ENCODE peak calls at places on chromosomes 5 and 9, in five cellular contexts. F is heart right ventricle; O is CD8-positive, alpha-beta memory T cell; P is stomach; Q is psoas muscle. J is an unnamed sample.

GRCh38 chr5:43416233-43416987 is 4.2 kb upstream of the CCL28 start:
- DNase-seq in P (no peak), O (no peak), F (no peak), Q (no peak), J (no peak)

GRCh38 chr9:81092057-81092456 is 597.3 kb downstream of the TLE1 start:
- DNase-seq in Q (no peak), O (no peak), P (no peak), F (no peak), J (no peak)

GRCh38 chr9:7879551-7880245 is 80.1 kb upstream of the DMAC1 start:
- DNase-seq in O (no peak), P (no peak), F (no peak), Q (no peak), J (no peak)

GRCh38 chr5:56523779-56524178 is 290.6 kb upstream of the ANKRD55 start:
- DNase-seq in P (no peak), Q (no peak), F (peak), O (no peak), J (no peak)

GRCh38 chr5:56598941-56599340 is 216.4 kb upstream of the MAP3K1 start:
- DNase-seq in O (no peak), Q (no peak), F (no peak), P (no peak), J (no peak)

GRCh38 chr5:179608131-179608581 is 15.3 kb downstream of the HNRNPH1 start:
- DNase-seq in F (no peak), Q (no peak), O (peak), P (no peak), J (no peak)

GRCh38 chr5:124936626-124936933 is 190.1 kb upstream of the ZNF608 start:
- DNase-seq in P (no peak), O (no peak), F (no peak), Q (no peak), J (no peak)

GRCh38 chr9:98329904-98330303 is 74.5 kb upstream of the TBC1D2 start:
- DNase-seq in P (no peak), O (no peak), F (no peak), Q (no peak), J (no peak)

GRCh38 chr5:5165541-5166002 is 25.4 kb downstream of the ADAMTS16 start:
- DNase-seq in Q (no peak), O (no peak), P (no peak), F (no peak), J (no peak)

GRCh38 chr5:82661933-82662332 is 383.8 kb upstream of the RPS23 start:
- DNase-seq in O (no peak), Q (no peak), F (no peak), P (no peak), J (no peak)

DNA sequence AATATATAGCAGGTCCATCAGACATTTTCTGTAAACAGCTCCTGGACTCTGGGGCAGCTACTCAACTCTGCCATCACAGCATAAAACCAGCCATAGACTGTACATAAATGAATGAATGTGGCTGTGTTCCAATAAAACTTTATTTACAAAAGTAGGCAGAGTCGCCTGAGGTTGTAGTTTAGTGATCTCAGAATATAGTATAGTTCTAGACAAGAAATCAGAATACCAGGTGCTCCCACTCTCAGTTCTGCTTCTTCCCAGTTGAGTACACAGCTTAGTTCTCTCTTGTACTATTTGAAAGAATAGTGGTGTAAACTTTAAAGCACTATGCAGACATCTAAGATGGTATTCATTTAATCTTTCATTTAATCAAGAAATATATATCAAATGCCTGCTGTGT is 37.2 kb downstream of the TNFSF8 start:
- DNase-seq in Q (no peak), O (no peak), P (no peak), F (no peak), J (no peak)
- H3K4me3 ChIP-seq in Q (no peak), O (no peak), P (no peak), F (no peak), J (no peak)

GRCh38 chr5:68531970-68532369 is 316.4 kb downstream of the PIK3R1 start:
- DNase-seq in F (no peak), O (no peak), P (no peak), Q (no peak), J (no peak)

GRCh38 chr5:68533571-68534051 is 318.1 kb downstream of the PIK3R1 start:
- DNase-seq in O (no peak), F (no peak), Q (no peak), P (no peak), J (no peak)

GRCh38 chr5:68533051-68533450 is 317.5 kb downstream of the PIK3R1 start:
- DNase-seq in O (no peak), F (no peak), P (no peak), Q (no peak), J (no peak)

GRCh38 chr5:68534131-68534940 is 318.8 kb downstream of the PIK3R1 start:
- DNase-seq in F (no peak), Q (no peak), O (no peak), P (peak), J (peak)

DNA sequence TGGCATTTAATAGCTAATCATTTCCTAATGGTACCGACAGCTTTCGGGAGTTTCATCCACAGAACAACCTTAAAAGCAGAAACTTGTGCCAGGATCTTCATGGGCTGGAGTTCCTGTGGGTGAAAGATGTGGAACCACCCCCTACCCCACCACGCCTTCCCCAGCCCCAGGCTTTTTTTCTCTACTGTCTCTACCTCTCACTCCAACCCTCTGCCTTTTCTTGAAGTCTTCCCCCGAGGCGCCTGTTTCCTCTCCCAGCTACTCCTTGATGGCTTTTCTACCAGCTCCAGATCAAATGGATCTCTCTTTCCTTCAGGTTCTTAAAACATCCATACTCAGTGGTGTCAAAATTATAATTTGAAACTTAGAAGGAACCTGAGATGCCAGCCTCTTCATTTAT is 319.6 kb downstream of the PIK3R1 start:
- DNase-seq in P (no peak), Q (no peak), F (no peak), O (no peak), J (no peak)
- H3K4me3 ChIP-seq in P (no peak), Q (no peak), F (no peak), O (no peak), J (no peak)

GRCh38 chr9:121277518-121278275 is 9.7 kb downstream of the GSN start:
- DNase-seq in O (no peak), Q (no peak), P (no peak), F (no peak), J (no peak)
- H3K4me3 ChIP-seq in O (no peak), Q (no peak), P (no peak), F (no peak), J (no peak)

GRCh38 chr5:10607666-10608442 is 44.0 kb downstream of the ANKRD33B start:
- DNase-seq in F (peak), Q (peak), O (no peak), P (no peak), J (no peak)
- H3K4me3 ChIP-seq in F (no peak), Q (peak), O (peak), P (no peak), J (no peak)

GRCh38 chr5:65126192-65126591 is 355.5 kb downstream of the ADAMTS6 start:
- DNase-seq in O (no peak), Q (no peak), P (no peak), F (no peak), J (peak)

GRCh38 chr5:65126670-65127069 is 355.1 kb downstream of the ADAMTS6 start:
- DNase-seq in F (no peak), P (no peak), Q (no peak), O (no peak), J (no peak)

GRCh38 chr5:65125681-65126080 is 356.0 kb downstream of the ADAMTS6 start:
- DNase-seq in Q (no peak), P (no peak), F (no peak), O (no peak), J (no peak)

GRCh38 chr5:65128226-65128625 is 353.5 kb downstream of the ADAMTS6 start:
- DNase-seq in P (no peak), F (no peak), O (no peak), Q (no peak), J (no peak)

DNA sequence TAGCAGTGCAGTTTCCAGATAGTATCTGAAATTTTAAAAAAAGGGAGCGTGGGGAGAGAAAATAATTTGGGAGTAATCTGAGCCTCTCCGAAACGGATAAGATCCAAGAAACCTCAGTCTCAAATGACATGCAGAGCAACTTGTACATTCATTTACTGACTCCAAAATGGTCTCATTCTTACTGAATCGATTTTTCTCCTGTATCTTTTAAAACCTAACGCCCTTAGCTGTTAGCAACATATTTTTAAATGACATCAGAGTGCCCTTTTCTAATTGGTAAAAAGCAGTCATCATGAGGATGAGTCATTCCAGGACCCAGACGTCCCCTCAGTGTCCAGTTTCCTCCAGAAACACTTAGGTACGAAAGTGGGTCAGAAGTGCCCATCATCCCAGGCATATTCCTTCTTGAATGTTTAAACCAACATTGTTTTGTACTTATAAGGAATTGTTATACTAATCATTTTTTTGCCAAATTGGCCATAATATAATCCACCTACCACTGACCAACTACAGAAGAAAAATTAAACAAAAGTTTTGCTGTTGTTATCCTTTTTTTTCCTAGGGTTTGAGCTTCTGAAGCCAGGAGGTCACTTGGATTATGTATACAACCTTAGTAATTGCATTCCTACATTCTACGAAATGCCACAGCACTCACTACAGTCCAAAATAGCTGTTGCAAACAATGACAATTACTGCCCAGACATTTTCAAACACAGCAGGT is 354.4 kb downstream of the ADAMTS6 start:
- DNase-seq in Q (no peak), O (no peak), P (no peak), F (no peak), J (no peak)
- H3K4me3 ChIP-seq in Q (no peak), O (no peak), P (no peak), F (no peak), J (no peak)

GRCh38 chr5:139488269-139488668 is 5.7 kb upstream of the STING1 start:
- DNase-seq in O (no peak), P (no peak), F (peak), Q (peak), J (no peak)

GRCh38 chr5:139494256-139494655 is 11.7 kb upstream of the STING1 start:
- DNase-seq in Q (no peak), F (no peak), P (no peak), O (no peak), J (no peak)

GRCh38 chr5:139495644-139496435 is 13.3 kb upstream of the STING1 start:
- DNase-seq in Q (no peak), O (no peak), P (no peak), F (no peak), J (no peak)

GRCh38 chr5:139494832-139495231 is 12.3 kb upstream of the STING1 start:
- DNase-seq in Q (no peak), O (no peak), F (no peak), P (no peak), J (no peak)

DNA sequence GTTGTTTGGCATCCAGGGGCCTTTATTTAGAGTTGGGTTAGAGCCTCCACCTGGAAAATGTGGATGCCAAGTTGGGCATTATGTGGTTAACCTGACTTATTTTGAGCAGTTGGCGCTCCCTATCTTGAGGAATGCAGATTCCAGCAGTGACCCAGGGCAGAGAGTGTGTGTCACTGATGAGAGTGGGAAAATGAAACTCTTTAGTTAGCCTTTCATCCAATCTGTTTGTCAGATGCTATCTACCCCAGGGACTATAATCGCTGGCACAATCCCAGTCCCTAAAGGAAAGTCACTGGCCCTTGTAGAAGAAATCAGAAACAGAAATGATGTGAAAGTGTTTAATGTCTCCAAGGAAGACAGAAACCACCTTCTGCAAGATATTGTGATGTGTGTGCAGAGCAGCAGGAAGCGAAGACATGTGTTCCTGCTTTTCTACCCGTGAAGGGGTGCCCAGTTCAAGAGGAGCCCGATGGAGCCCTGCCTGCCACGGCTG is 10.2 kb upstream of the STING1 start:
- DNase-seq in F (peak), P (no peak), Q (no peak), O (no peak), J (no peak)
- H3K4me3 ChIP-seq in F (no peak), P (no peak), Q (no peak), O (no peak), J (no peak)

GRCh38 chr5:54520940-54521339 is 3.4 kb downstream of the SNX18 start:
- DNase-seq in O (no peak), P (no peak), Q (no peak), F (no peak), J (no peak)
- H3K4me3 ChIP-seq in O (peak), P (peak), Q (peak), F (peak), J (peak)

GRCh38 chr5:181229996-181230395 is 6.9 kb downstream of the TRIM41 start:
- DNase-seq in P (no peak), F (no peak), O (no peak), Q (no peak), J (no peak)
- H3K4me3 ChIP-seq in P (no peak), F (no peak), O (no peak), Q (no peak), J (no peak)

J was measured in dorsolateral prefrontal cortex.